ENCODE peak calls at places on chromosomes 1 and 21, in four cellular contexts. B, R, J and A are unnamed samples.

GRCh38 chr1:25216123-25216522 is 16.2 kb downstream of the SYF2 start:
- DNase-seq in B (no peak), R (no peak), J (no peak), A (no peak)

GRCh38 chr1:31752258-31752657 is 11.9 kb downstream of the ADGRB2 start:
- DNase-seq in B (no peak), R (no peak), J (no peak), A (no peak)

GRCh38 chr21:45474323-45474950 is 67.8 kb downstream of the SLC19A1 start:
- DNase-seq in B (no peak), J (no peak), R (no peak), A (no peak)

GRCh38 chr21:41612674-41613250 is 104.8 kb upstream of the TMPRSS2 start:
- DNase-seq in J (peak), R (peak), B (no peak), A (no peak)

GRCh38 chr1:90723561-90724108 is 6.5 kb upstream of the BARHL2 start:
- DNase-seq in J (no peak), B (no peak), R (no peak), A (no peak)

GRCh38 chr1:150970818-150971582 is 3.6 kb downstream of the CERS2 start:
- DNase-seq in B (no peak), R (peak), J (peak), A (peak)

GRCh38 chr21:45041351-45041805 is 33.0 kb upstream of the ADARB1 start:
- DNase-seq in J (peak), B (no peak), R (peak), A (no peak)

GRCh38 chr1:150749720-150750311 is 15.8 kb downstream of the CTSS start:
- DNase-seq in R (no peak), B (no peak), J (no peak), A (no peak)

GRCh38 chr1:31888281-31888680 is 49.9 kb downstream of the PTP4A2 start:
- DNase-seq in R (no peak), B (no peak), J (no peak), A (no peak)

GRCh38 chr1:172145231-172145651 is 275.2 kb upstream of the C1orf105 start:
- DNase-seq in R (peak), B (no peak), J (peak), A (no peak)

GRCh38 chr1:215002471-215002870 is 80.1 kb upstream of the KCNK2 start:
- DNase-seq in B (no peak), R (no peak), J (peak), A (no peak)

GRCh38 chr1:224626042-224626441 is 9.9 kb downstream of the CNIH3 start:
- DNase-seq in R (peak), B (no peak), J (peak), A (no peak)

GRCh38 chr21:35885942-35886541 is 174.3 kb downstream of the SETD4 start:
- DNase-seq in R (no peak), B (no peak), J (no peak), A (no peak)

GRCh38 chr1:16153999-16154673 is 1.7 kb downstream of the EPHA2 start:
- DNase-seq in R (no peak), B (no peak), J (no peak), A (no peak)

GRCh38 chr1:85258536-85259117 is 835 bp downstream of the C1orf52 start:
- DNase-seq in B (no peak), R (no peak), J (peak), A (no peak)

GRCh38 chr21:25329227-25329626 is 278.1 kb downstream of the MRPL39 start:
- DNase-seq in R (no peak), J (peak), B (no peak), A (no peak)

GRCh38 chr1:86546787-86547221 is at the start of gene CLCA4:
- DNase-seq in J (no peak), B (no peak), R (no peak), A (no peak)

GRCh38 chr1:222736972-222737371 is at the start of gene FAM177B:
- DNase-seq in J (no peak), B (no peak), R (no peak), A (no peak)

GRCh38 chr1:31699341-31699891 is 4.4 kb downstream of the COL16A1 start:
- DNase-seq in R (no peak), B (no peak), J (no peak), A (no peak)

GRCh38 chr1:58975888-58976287 is 192.0 kb upstream of the JUN start:
- DNase-seq in J (peak), B (no peak), R (peak), A (no peak)

GRCh38 chr1:188363943-188364342 is 1535.2 kb downstream of the PLA2G4A start:
- DNase-seq in R (no peak), J (no peak), B (no peak), A (no peak)

GRCh38 chr1:117633423-117633822 is 27.6 kb downstream of the TENT5C start:
- DNase-seq in B (no peak), R (no peak), J (no peak), A (no peak)